ENCODE peak calls at places on chromosome 19, in ten cellular contexts. W is GM23248; C is Caco-2; Y is effector memory CD4-positive, alpha-beta T cell; H is astrocyte; X is IMR-90; N is heart left ventricle; L is sigmoid colon; U is psoas muscle; G is tibial artery. B is an unnamed sample.

GRCh38 chr19:38210458-38210987 is 13.5 kb downstream of the DPF1 start:
- DNase-seq in W (peak; percentile 48), C (no peak), Y (no peak), H (no peak), X (peak; percentile 28), N (peak; percentile 76), L (peak; percentile 77), U (peak; percentile 56), G (no peak), B (no peak)

GRCh38 chr19:29545866-29546582 is 20.2 kb downstream of the VSTM2B start:
- DNase-seq in W (no peak), C (no peak), Y (no peak), H (no peak), X (no peak), N (no peak), L (peak; percentile 11), U (no peak), G (peak; percentile 2), B (no peak)

GRCh38 chr19:7191946-7192691 is 102.1 kb downstream of the INSR start:
- DNase-seq in W (peak; percentile 57), C (no peak), Y (peak; percentile 13), H (no peak), X (no peak), N (no peak), L (no peak), U (no peak), G (no peak), B (no peak)

GRCh38 chr19:3366761-3367571 is 583 bp downstream of the NFIC start:
- DNase-seq in W (peak; percentile 58), C (no peak), Y (no peak), H (no peak), X (no peak), N (peak; percentile 64), L (peak; percentile 86), U (peak; percentile 78), G (peak; percentile 53), B (peak; percentile 48)

GRCh38 chr19:19207637-19208582 is 3.8 kb upstream of the NCAN start:
- DNase-seq in W (no peak), C (no peak), Y (no peak), H (no peak), X (no peak), N (no peak), L (no peak), U (no peak), G (no peak), B (peak; percentile 32)

GRCh38 chr19:6743071-6743470 is 3.6 kb downstream of the TRIP10 start:
- DNase-seq in W (no peak), C (no peak), Y (no peak), H (no peak), X (no peak), N (no peak), L (no peak), U (no peak), G (no peak), B (no peak)

GRCh38 chr19:35357867-35358573 is at the start of gene FFAR3:
- DNase-seq in W (peak; percentile 68), C (peak; percentile 13), Y (no peak), H (no peak), X (peak; percentile 11), N (no peak), L (peak; percentile 67), U (no peak), G (peak; percentile 48), B (no peak)

GRCh38 chr19:18417250-18418033 is 1.8 kb upstream of the SSBP4 start:
- DNase-seq in W (peak; percentile 82), C (peak; percentile 84), Y (no peak), H (peak; percentile 60), X (peak; percentile 73), N (peak; percentile 92), L (peak; percentile 91), U (peak; percentile 84), G (peak; percentile 69), B (peak; percentile 97)

GRCh38 chr19:11152318-11153062 is 3.1 kb downstream of the SPC24 start:
- DNase-seq in W (peak; percentile 90), C (no peak), Y (no peak), H (peak; percentile 52), X (peak; percentile 78), N (peak; percentile 73), L (peak; percentile 97), U (peak; percentile 82), G (peak; percentile 87), B (peak; percentile 95)

GRCh38 chr19:11168568-11168967 is 13.0 kb upstream of the SPC24 start:
- DNase-seq in W (peak; percentile 97), C (no peak), Y (no peak), H (peak; percentile 92), X (peak; percentile 97), N (no peak), L (no peak), U (no peak), G (no peak), B (peak; percentile 92)

GRCh38 chr19:41249707-41250423 is 14.3 kb upstream of the HNRNPUL1 start:
- DNase-seq in W (no peak), C (peak; percentile 52), Y (no peak), H (no peak), X (no peak), N (no peak), L (no peak), U (no peak), G (no peak), B (no peak)

GRCh38 chr19:11659612-11660011 is 62.3 kb downstream of the ZNF627 start:
- DNase-seq in W (peak; percentile 36), C (no peak), Y (no peak), H (no peak), X (peak; percentile 12), N (no peak), L (no peak), U (no peak), G (no peak), B (no peak)

GRCh38 chr19:14062558-14062855 is 631 bp upstream of the PALM3 start:
- DNase-seq in W (no peak), C (no peak), Y (no peak), H (no peak), X (no peak), N (no peak), L (no peak), U (no peak), G (no peak), B (no peak)

GRCh38 chr19:14066139-14066538 is 4.3 kb upstream of the PALM3 start:
- DNase-seq in W (no peak), C (no peak), Y (no peak), H (no peak), X (no peak), N (no peak), L (no peak), U (no peak), G (no peak), B (no peak)

GRCh38 chr19:14061751-14062557 is at the start of gene PALM3:
- DNase-seq in W (no peak), C (peak; percentile 79), Y (no peak), H (no peak), X (no peak), N (no peak), L (no peak), U (no peak), G (no peak), B (no peak)

GRCh38 chr19:14061081-14061749 is 661 bp downstream of the PALM3 start:
- DNase-seq in W (peak; percentile 46), C (no peak), Y (no peak), H (peak; percentile 45), X (no peak), N (no peak), L (no peak), U (no peak), G (no peak), B (no peak)

GRCh38 chr19:14063100-14063499 is 1.2 kb upstream of the PALM3 start:
- DNase-seq in W (peak; percentile 56), C (no peak), Y (no peak), H (no peak), X (no peak), N (no peak), L (no peak), U (no peak), G (no peak), B (no peak)
- H3K4me3 ChIP-seq in W (no peak overlapping the region), C (no peak overlapping the region), Y (no peak overlapping the region), H (no peak overlapping the region), X (no peak overlapping the region), N (no peak overlapping the region), L (no peak overlapping the region), U (no peak overlapping the region), G (no peak overlapping the region), B (no peak overlapping the region)

DNA sequence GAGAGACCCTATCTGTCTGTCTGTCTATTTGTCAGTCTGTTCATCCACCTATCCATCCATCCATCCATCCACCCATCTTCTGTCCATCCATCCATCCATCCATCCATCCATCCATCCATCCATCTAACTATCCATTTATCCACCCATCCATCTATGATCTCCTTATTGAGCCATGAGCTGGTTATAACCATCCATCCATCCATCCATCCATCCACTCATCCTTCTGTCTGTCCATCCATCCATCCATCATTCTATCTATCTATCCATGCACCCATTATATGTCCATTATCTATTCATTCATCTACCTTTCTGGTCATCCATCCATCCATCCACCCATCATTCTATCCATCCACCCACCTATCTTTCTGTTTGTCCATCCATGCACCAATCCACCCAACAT is 44.6 kb downstream of the NWD1 start:
- DNase-seq in W (no peak), C (no peak), Y (no peak), H (no peak), X (no peak), N (no peak), L (no peak), U (no peak), G (no peak), B (no peak)
- H3K9me3 ChIP-seq in W (no peaks in the 10 kb centered on the region), C (no peaks in the 10 kb centered on the region), Y (no peaks in the 10 kb centered on the region), H (no peaks in the 10 kb centered on the region), X (peaks cover 2% of the 10 kb centered on the region), N (no peaks in the 10 kb centered on the region), L (peaks cover 2% of the 10 kb centered on the region), U (no peaks in the 10 kb centered on the region), G (no peaks in the 10 kb centered on the region), B (no peaks in the 10 kb centered on the region)

GRCh38 chr19:53545271-53546065 is 7.5 kb downstream of the ZNF331 start:
- DNase-seq in W (peak; percentile 93), C (peak; percentile 39), Y (no peak), H (peak; percentile 86), X (peak; percentile 80), N (no peak), L (no peak), U (peak; percentile 17), G (no peak), B (peak; percentile 67)
- H3K4me3 ChIP-seq in W (no peak overlapping the region), C (no peak overlapping the region), Y (no peak overlapping the region), H (no peak overlapping the region), X (no peak overlapping the region), N (no peak overlapping the region), L (no peak overlapping the region), U (no peak overlapping the region), G (no peak overlapping the region), B (no peak overlapping the region)

DNA sequence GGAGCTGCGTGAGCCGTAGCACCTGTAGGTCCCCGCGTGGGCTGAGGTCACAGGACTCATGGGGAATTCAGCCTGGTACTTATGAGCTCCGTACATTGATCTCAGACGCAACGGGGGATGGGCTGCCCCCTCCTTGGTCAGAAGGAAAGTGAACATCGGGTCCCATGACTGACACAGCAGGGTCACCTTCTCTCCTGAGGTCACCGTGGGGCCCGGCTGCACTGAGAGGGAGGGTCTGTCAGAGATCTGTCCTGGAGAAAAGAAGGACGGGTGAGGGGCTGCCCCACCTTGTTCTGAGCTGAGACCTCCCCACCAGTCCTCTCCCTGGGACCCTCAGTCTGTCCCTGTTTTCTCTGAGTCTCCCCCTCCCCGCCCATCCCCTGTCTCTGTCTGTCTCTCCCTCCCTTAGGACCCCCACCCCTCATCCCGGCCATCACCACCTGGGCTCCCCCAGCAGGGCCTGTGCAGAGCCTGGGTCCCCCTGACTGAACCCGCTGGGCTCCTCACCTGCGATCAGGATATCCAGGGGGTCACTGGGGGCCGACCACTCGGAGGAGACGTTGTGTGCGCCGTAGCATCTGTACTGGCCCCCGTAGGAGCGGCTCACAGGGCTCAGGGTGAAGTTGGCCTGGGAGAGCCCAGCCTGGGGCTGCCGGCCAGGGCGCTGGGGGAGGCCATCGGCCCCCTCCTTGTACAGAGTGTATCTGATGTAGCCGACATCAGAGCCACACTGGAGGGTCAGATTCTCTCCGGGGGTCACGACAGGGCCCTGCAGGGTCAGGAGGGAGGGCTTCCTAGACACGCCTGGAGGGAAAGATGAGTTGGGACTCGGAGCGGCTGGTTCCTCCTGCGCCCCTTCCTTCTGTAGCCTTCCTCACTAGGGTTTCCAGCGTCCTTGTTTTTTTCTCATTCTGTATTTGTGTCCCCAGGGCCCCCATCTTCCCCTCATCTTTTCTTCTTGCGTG is 1.8 kb downstream of the LILRA4 start:
- DNase-seq in W (no peak), C (no peak), Y (no peak), H (no peak), X (no peak), N (no peak), L (no peak), U (no peak), G (no peak), B (no peak)
- H3K9me3 ChIP-seq in W (no peaks in the 10 kb centered on the region), C (no peaks in the 10 kb centered on the region), Y (no peaks in the 10 kb centered on the region), H (peaks cover 3% of the 10 kb centered on the region), X (peaks cover 9% of the 10 kb centered on the region), N (no peaks in the 10 kb centered on the region), L (no peaks in the 10 kb centered on the region), U (no peaks in the 10 kb centered on the region), G (no peaks in the 10 kb centered on the region), B (no peaks in the 10 kb centered on the region)

B was measured in MG63.